ENCODE peak calls at places on chromosomes 12 and 14, in seven cellular contexts. N, X, M, P, R, U and Z are unnamed samples.

GRCh38 chr14:29536886-29537511 is 390.6 kb downstream of the PRKD1 start:
- DNase-seq in P (peak; percentile 8), X (peak; percentile 40), M (no peak), U (peak; percentile 9), N (no peak), R (no peak), Z (peak; percentile 4)

GRCh38 chr14:65840118-65840751 is 427.7 kb downstream of the FUT8 start:
- DNase-seq in X (peak; percentile 87), P (no peak), U (no peak), R (no peak), M (no peak), N (no peak), Z (no peak)

GRCh38 chr12:118151755-118152154 is 15.8 kb downstream of the PEBP1 start:
- DNase-seq in U (no peak), R (no peak), P (no peak), N (no peak), M (no peak), X (no peak), Z (no peak)

GRCh38 chr12:101521136-101521535 is 46.0 kb downstream of the SPIC start:
- DNase-seq in N (no peak), X (no peak), R (no peak), M (no peak), U (no peak), P (no peak), Z (no peak)

GRCh38 chr12:59149995-59150642 is 229.8 kb upstream of the LRIG3 start:
- DNase-seq in X (peak; percentile 49), M (no peak), P (peak; percentile 70), N (peak; percentile 9), R (no peak), U (peak; percentile 72), Z (peak; percentile 31)

GRCh38 chr12:132319359-132319950 is 9.9 kb downstream of the GALNT9 start:
- DNase-seq in X (no peak), N (no peak), U (no peak), P (no peak), M (no peak), R (peak; percentile 12), Z (no peak)

GRCh38 chr12:81591256-81591655 is 167.9 kb downstream of the PPFIA2 start:
- DNase-seq in N (no peak), R (no peak), M (no peak), X (no peak), P (no peak), U (no peak), Z (no peak)

GRCh38 chr14:68975667-68976066 is 3.4 kb downstream of the ACTN1 start:
- DNase-seq in R (no peak), U (no peak), X (no peak), M (no peak), N (no peak), P (peak; percentile 91), Z (no peak)

GRCh38 chr12:48796976-48797375 is 8.1 kb upstream of the ADCY6 start:
- DNase-seq in U (peak; percentile 28), R (no peak), M (no peak), P (peak; percentile 50), X (no peak), N (no peak), Z (no peak)

GRCh38 chr12:71587012-71587411 is 76.6 kb downstream of the ZFC3H1 start:
- DNase-seq in N (no peak), M (no peak), P (no peak), U (no peak), R (no peak), X (no peak), Z (no peak)

GRCh38 chr14:100536141-100536540 is 51.1 kb downstream of the BEGAIN start:
- DNase-seq in U (no peak), N (no peak), X (no peak), M (no peak), R (peak; percentile 12), P (no peak), Z (peak; percentile 73)

GRCh38 chr12:102958073-102958829 is 777 bp downstream of the ASCL1 start:
- DNase-seq in N (peak; percentile 59), U (no peak), X (no peak), M (no peak), R (peak; percentile 83), P (peak; percentile 18), Z (peak; percentile 80)

GRCh38 chr12:124381454-124382207 is 86.7 kb downstream of the RFLNA start:
- DNase-seq in U (no peak), R (no peak), M (peak; percentile 53), P (peak; percentile 81), N (no peak), X (no peak), Z (no peak)

GRCh38 chr14:56117765-56118610 is at the start of gene PELI2:
- DNase-seq in M (peak; percentile 61), X (peak; percentile 80), R (peak; percentile 90), U (peak; percentile 78), N (peak; percentile 69), P (peak; percentile 51), Z (peak; percentile 76)

GRCh38 chr14:99173086-99173485 is 98.9 kb downstream of the BCL11B start:
- DNase-seq in U (no peak), P (no peak), N (no peak), M (no peak), X (no peak), R (no peak), Z (no peak)

GRCh38 chr14:81315344-81315743 is 84.8 kb downstream of the STON2 start:
- DNase-seq in N (no peak), M (no peak), P (peak; percentile 19), R (no peak), X (peak; percentile 60), U (no peak), Z (no peak)

GRCh38 chr14:40394634-40395340 is 962.6 kb upstream of the FBXO33 start:
- DNase-seq in X (no peak), P (peak; percentile 40), U (no peak), R (no peak), N (no peak), M (no peak), Z (no peak)

GRCh38 chr12:68957273-68957672 is 24.3 kb upstream of the CPM start:
- DNase-seq in M (no peak), N (no peak), U (no peak), X (no peak), R (no peak), P (no peak), Z (no peak)

GRCh38 chr12:82963961-82964360 is 277.3 kb downstream of the TMTC2 start:
- DNase-seq in R (no peak), U (no peak), M (no peak), P (peak; percentile 25), X (no peak), N (no peak), Z (no peak)

GRCh38 chr12:122615780-122616179 is 87.4 kb downstream of the HCAR2 start:
- DNase-seq in P (no peak), N (no peak), U (no peak), M (no peak), R (no peak), X (peak; percentile 5), Z (no peak)

GRCh38 chr14:29927596-29928341 is at the start of gene PRKD1:
- DNase-seq in M (peak; percentile 82), R (peak; percentile 69), N (peak; percentile 53), P (peak; percentile 66), X (no peak), U (peak; percentile 5), Z (peak; percentile 83)

GRCh38 chr14:95758331-95758730 is 44.4 kb upstream of the TCL1A start:
- DNase-seq in X (no peak), R (no peak), P (no peak), U (no peak), M (no peak), N (no peak), Z (no peak)

GRCh38 chr14:68938515-68939423 is 40.3 kb downstream of the ACTN1 start:
- DNase-seq in U (no peak), N (no peak), M (no peak), X (no peak), R (no peak), P (no peak), Z (peak; percentile 67)

GRCh38 chr12:110165540-110166159 is 41.5 kb downstream of the IFT81 start:
- DNase-seq in P (no peak), N (no peak), M (no peak), R (no peak), X (no peak), U (no peak), Z (no peak)